ENCODE peak calls at places on chromosomes 11 and 22, in ten cellular contexts. J, F, Z, C, T, R, U, K, D and A are unnamed samples.

GRCh38 chr22:29359469-29359868 is 28.9 kb downstream of the AP1B1 start:
- DNase-seq in J (peak; percentile 78), F (peak; percentile 76), Z (no peak), C (no peak), T (peak; percentile 77), R (no peak), U (peak; percentile 71), K (peak; percentile 60), D (peak; percentile 72), A (no peak)

GRCh38 chr22:46085831-46086576 is 64.3 kb upstream of the PPARA start:
- DNase-seq in J (peak; percentile 69), F (no peak), Z (no peak), C (peak; percentile 83), T (no peak), R (no peak), U (no peak), K (peak; percentile 94), D (peak; percentile 51), A (no peak)

GRCh38 chr22:42436402-42436801 is 4.2 kb upstream of the NFAM1 start:
- DNase-seq in J (no peak), F (no peak), Z (no peak), C (no peak), T (no peak), R (no peak), U (no peak), K (no peak), D (no peak), A (no peak)

GRCh38 chr11:117834068-117834810 is 9.7 kb upstream of the FXYD2 start:
- DNase-seq in J (no peak), F (no peak), Z (no peak), C (no peak), T (no peak), R (no peak), U (no peak), K (no peak), D (no peak), A (no peak)

GRCh38 chr11:26622201-26622600 is 50.1 kb upstream of the MUC15 start:
- DNase-seq in J (no peak), F (no peak), Z (no peak), C (no peak), T (no peak), R (no peak), U (no peak), K (no peak), D (no peak), A (no peak)

GRCh38 chr11:72075109-72075508 is 5.2 kb downstream of the NUMA1 start:
- DNase-seq in J (peak; percentile 26), F (no peak), Z (no peak), C (no peak), T (no peak), R (peak; percentile 22), U (peak; percentile 26), K (no peak), D (no peak), A (no peak)

GRCh38 chr11:1570896-1571759 is 943 bp downstream of the DUSP8 start:
- DNase-seq in J (no peak), F (no peak), Z (no peak), C (no peak), T (no peak), R (no peak), U (peak; percentile 70), K (no peak), D (no peak), A (no peak)

GRCh38 chr11:45773271-45774022 is 31.5 kb upstream of the SLC35C1 start:
- DNase-seq in J (no peak), F (no peak), Z (no peak), C (no peak), T (no peak), R (no peak), U (no peak), K (peak; percentile 6), D (no peak), A (no peak)

GRCh38 chr11:76424379-76424778 is 20.4 kb upstream of the EMSY start:
- DNase-seq in J (no peak), F (no peak), Z (no peak), C (no peak), T (no peak), R (peak; percentile 67), U (no peak), K (no peak), D (no peak), A (no peak)

GRCh38 chr11:76911415-76911808 is 50.7 kb downstream of the ACER3 start:
- DNase-seq in J (no peak), F (no peak), Z (no peak), C (no peak), T (no peak), R (no peak), U (peak; percentile 7), K (no peak), D (no peak), A (no peak)

GRCh38 chr11:134676516-134677287 is 264.7 kb upstream of the B3GAT1 start:
- DNase-seq in J (no peak), F (no peak), Z (no peak), C (peak; percentile 4), T (no peak), R (no peak), U (no peak), K (no peak), D (no peak), A (no peak)

GRCh38 chr11:15212876-15213275 is 98.2 kb downstream of the INSC start:
- DNase-seq in J (peak; percentile 51), F (no peak), Z (no peak), C (no peak), T (no peak), R (no peak), U (no peak), K (no peak), D (peak; percentile 48), A (no peak)

GRCh38 chr11:75583710-75584658 is 21.9 kb downstream of the SERPINH1 start:
- DNase-seq in J (peak; percentile 79), F (peak; percentile 74), Z (no peak), C (peak; percentile 29), T (peak; percentile 70), R (no peak), U (peak; percentile 86), K (peak; percentile 76), D (peak; percentile 62), A (no peak)

GRCh38 chr11:8867035-8867434 is 44.0 kb upstream of the AKIP1 start:
- DNase-seq in J (peak; percentile 25), F (no peak), Z (no peak), C (no peak), T (no peak), R (no peak), U (no peak), K (peak; percentile 11), D (peak; percentile 27), A (no peak)

GRCh38 chr22:48968201-48968959 is 859.3 kb downstream of the BRD1 start:
- DNase-seq in J (no peak), F (no peak), Z (no peak), C (peak; percentile 6), T (no peak), R (no peak), U (peak; percentile 50), K (no peak), D (no peak), A (no peak)
- TF ChIP-seq CTCF in J (no peak), F (no peak), Z (no peak), C (no peak), T (no peak), R (no peak), U (peak; percentile 61), K (peak; percentile 37), D (no peak), A (no peak)

GRCh38 chr11:120612363-120613263 is 101.1 kb downstream of the GRIK4 start:
- DNase-seq in J (peak; percentile 21), F (no peak), Z (no peak), C (no peak), T (peak; percentile 57), R (peak; percentile 94), U (no peak), K (no peak), D (peak; percentile 25), A (no peak)
- H3K4me3 ChIP-seq in J (no peak overlapping the region), F (no peak overlapping the region), Z (no peak overlapping the region), C (no peak overlapping the region), T (no peak overlapping the region), R (peak overlapping the region; percentile 46), U (no peak overlapping the region), K (no peak overlapping the region), D (no peak overlapping the region), A (no peak overlapping the region)

DNA sequence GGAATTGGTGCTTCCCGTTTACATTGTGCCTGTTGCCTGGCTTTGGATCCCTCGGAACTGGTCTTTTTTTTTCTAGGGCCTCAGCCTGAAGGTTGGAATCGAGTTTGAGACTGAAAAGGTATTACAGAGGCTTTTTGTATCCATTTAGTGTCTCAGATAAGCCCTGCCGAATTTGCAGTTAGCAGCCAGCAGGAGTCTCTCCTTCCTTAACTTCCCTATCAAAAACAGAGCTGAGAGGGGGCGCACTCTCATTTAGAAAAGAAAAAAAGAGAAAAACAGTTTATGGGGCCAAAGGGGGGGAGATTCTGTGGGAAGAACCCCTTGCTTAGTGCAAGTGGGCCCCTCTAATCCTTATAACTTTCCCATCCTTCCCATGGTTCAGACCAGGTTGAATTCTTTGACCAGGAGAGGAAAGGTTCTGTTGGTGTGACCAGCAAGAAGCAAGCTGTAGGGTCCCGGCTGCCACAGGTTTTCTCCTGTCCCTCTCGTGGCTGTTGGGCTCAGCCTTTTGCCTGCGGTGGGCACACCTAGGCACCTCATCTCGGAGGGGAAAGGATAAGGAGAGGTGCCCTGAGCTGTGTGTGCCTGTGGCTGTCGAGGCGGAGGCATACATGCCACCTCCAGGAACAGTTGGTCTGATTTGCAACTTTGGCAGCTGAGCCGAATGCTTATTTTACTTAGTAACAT is 565.1 kb upstream of the CNTN5 start:
- DNase-seq in J (no peak), F (no peak), Z (no peak), C (no peak), T (no peak), R (no peak), U (peak; percentile 36), K (no peak), D (no peak), A (no peak)
- TF ChIP-seq CTCF in J (no peak), F (no peak), Z (no peak), C (no peak), T (no peak), R (no peak), U (peak; percentile 51), K (no peak), D (peak; percentile 12), A (no peak)

GRCh38 chr22:41286639-41287091 is 678 bp upstream of the RANGAP1 start:
- DNase-seq in J (no peak), F (no peak), Z (no peak), C (peak; percentile 30), T (no peak), R (peak; percentile 74), U (no peak), K (peak; percentile 29), D (peak; percentile 45), A (no peak)

GRCh38 chr22:41285441-41285819 is 557 bp downstream of the RANGAP1 start:
- DNase-seq in J (peak; percentile 78), F (peak; percentile 91), Z (no peak), C (peak; percentile 56), T (peak; percentile 78), R (peak; percentile 77), U (peak; percentile 69), K (peak; percentile 82), D (peak; percentile 84), A (peak; percentile 33)

GRCh38 chr22:41285820-41286638 is at the start of gene RANGAP1:
- DNase-seq in J (peak; percentile 98), F (peak; percentile 99), Z (peak; percentile 97), C (peak; percentile 96), T (peak; percentile 99), R (peak; percentile 99), U (peak; percentile 100), K (peak; percentile 97), D (peak; percentile 99), A (peak; percentile 82)

GRCh38 chr22:41280854-41281253 is 5.1 kb downstream of the RANGAP1 start:
- DNase-seq in J (no peak), F (no peak), Z (no peak), C (no peak), T (no peak), R (no peak), U (no peak), K (no peak), D (no peak), A (no peak)

GRCh38 chr22:41284465-41284864 is 1.5 kb downstream of the RANGAP1 start:
- DNase-seq in J (no peak), F (no peak), Z (no peak), C (no peak), T (no peak), R (no peak), U (no peak), K (no peak), D (no peak), A (no peak)
- H3K4me3 ChIP-seq in J (no peak overlapping the region), F (no peak overlapping the region), Z (peak overlapping the region; percentile 98), C (no peak overlapping the region), T (no peak overlapping the region), R (no peak overlapping the region), U (peak overlapping the region; percentile 76), K (no peak overlapping the region), D (no peak overlapping the region), A (no peak overlapping the region)